ENCODE peak calls at places on chromosomes 2 and 18, in four cellular contexts. Y is EL; E is naive thymus-derived CD8-positive, alpha-beta T cell; P is stimulated activated CD8-positive, alpha-beta memory T cell treated with anti-CD3 and anti-CD28 coated beads, Interleukin-4, amount 100 ng/mL, for 24 hours. W is an unnamed sample.

GRCh38 chr2:27051902-27052645 is 606 bp downstream of the AGBL5 start:
- DNase-seq in E (no peak), P (no peak), Y (no peak), W (peak; percentile 42)

GRCh38 chr2:126635281-126635680 is 20.7 kb upstream of the GYPC start:
- DNase-seq in P (no peak), Y (no peak), E (no peak), W (no peak)

GRCh38 chr2:2619995-2620394 is 288.9 kb upstream of the MYT1L start:
- DNase-seq in E (no peak), P (no peak), Y (no peak), W (no peak)

GRCh38 chr2:203551653-203552250 is 16.7 kb upstream of the RAPH1 start:
- DNase-seq in P (no peak), E (no peak), Y (peak; percentile 21), W (no peak)

GRCh38 chr2:127652786-127653357 is 6.9 kb downstream of the GPR17 start:
- DNase-seq in Y (no peak), P (no peak), E (no peak), W (no peak)

GRCh38 chr2:187985923-187986322 is 305.8 kb upstream of the GULP1 start:
- DNase-seq in Y (no peak), E (no peak), P (no peak), W (peak; percentile 25)

GRCh38 chr2:101679801-101680487 is 17.6 kb upstream of the MAP4K4 start:
- DNase-seq in Y (no peak), E (no peak), P (no peak), W (peak; percentile 71)

GRCh38 chr2:30847841-30848240 is 40.6 kb upstream of the CAPN13 start:
- DNase-seq in E (no peak), Y (no peak), P (no peak), W (no peak)

GRCh38 chr2:176769499-176770350 is 442.9 kb upstream of the HNRNPA3 start:
- DNase-seq in E (no peak), Y (no peak), P (no peak), W (no peak)

GRCh38 chr2:224432003-224432574 is 30.2 kb upstream of the FAM124B start:
- DNase-seq in Y (no peak), P (no peak), E (no peak), W (no peak)

GRCh38 chr18:38961880-38962279 is 1396.3 kb upstream of the CELF4 start:
- DNase-seq in P (no peak), Y (no peak), E (no peak), W (peak; percentile 45)

GRCh38 chr2:158835431-158835830 is 40.3 kb downstream of the DAPL1 start:
- DNase-seq in Y (no peak), E (no peak), P (no peak), W (no peak)

GRCh38 chr2:11174222-11174621 is 19.0 kb downstream of the SLC66A3 start:
- DNase-seq in Y (no peak), P (no peak), E (no peak), W (no peak)

GRCh38 chr2:43199492-43200481 is 26.6 kb downstream of the ZFP36L2 start:
- DNase-seq in P (no peak), Y (no peak), E (no peak), W (peak; percentile 41)

GRCh38 chr2:63058742-63059433 is 8.3 kb downstream of the OTX1 start:
- DNase-seq in P (no peak), E (no peak), Y (no peak), W (no peak)

GRCh38 chr2:218367415-218368149 is 10.9 kb downstream of the CATIP start:
- DNase-seq in E (peak; percentile 52), P (peak; percentile 67), Y (peak; percentile 84), W (peak; percentile 82)

GRCh38 chr2:152525277-152525838 is 190.4 kb downstream of the FMNL2 start:
- DNase-seq in Y (peak; percentile 90), E (no peak), P (no peak), W (peak; percentile 56)

GRCh38 chr2:69642709-69643601 is 584 bp downstream of the AAK1 start:
- DNase-seq in Y (peak; percentile 83), E (peak; percentile 34), P (peak; percentile 49), W (peak; percentile 73)

GRCh38 chr2:119112770-119113488 is 45.6 kb downstream of the C1QL2 start:
- DNase-seq in E (no peak), P (no peak), Y (no peak), W (no peak)

GRCh38 chr2:48315847-48316194 is 214.1 kb upstream of the STON1 start:
- DNase-seq in Y (peak; percentile 20), P (peak; percentile 14), E (peak; percentile 9), W (peak; percentile 19)

GRCh38 chr2:48530033-48530804 is at the start of gene STON1:
- DNase-seq in P (no peak), E (peak; percentile 8), Y (peak; percentile 38), W (peak; percentile 76)

GRCh38 chr2:2646312-2647051 is 315.4 kb upstream of the MYT1L start:
- DNase-seq in Y (no peak), E (peak; percentile 36), P (peak; percentile 13), W (no peak)

GRCh38 chr2:99275882-99276281 is 20.4 kb upstream of the LYG2 start:
- DNase-seq in E (no peak), Y (no peak), P (no peak), W (peak; percentile 11)

GRCh38 chr18:22789600-22789999 is 143.5 kb upstream of the RBBP8 start:
- DNase-seq in Y (peak; percentile 5), E (no peak), P (no peak), W (peak; percentile 29)

GRCh38 chr2:105494683-105495425 is 96.0 kb upstream of the FHL2 start:
- DNase-seq in E (no peak), Y (no peak), P (no peak), W (no peak)

W was measured in astrocyte of the hippocampus.